ENCODE peak calls at places on chromosomes 6 and 20, in four cellular contexts. One of them, this sample, is unnamed.

GRCh38 chr6:26158581-26159416 is 71.6 kb downstream of the HFE start:
- DNase-seq in GM12878: peak
- DNase-seq in HepG2: no peak
- DNase-seq in K562: no peak
- DNase-seq in this sample: no peak

GRCh38 chr6:72813807-72814596 is 192.1 kb downstream of the KCNQ5 start:
- DNase-seq in GM12878: no peak
- DNase-seq in HepG2: no peak
- DNase-seq in K562: no peak
- DNase-seq in this sample: no peak

GRCh38 chr20:3045042-3045815 is 623 bp upstream of the MRPS26 start:
- DNase-seq in GM12878: no peak
- DNase-seq in HepG2: no peak
- DNase-seq in K562: no peak
- DNase-seq in this sample: no peak

GRCh38 chr6:15481892-15482291 is 180.9 kb downstream of the DTNBP1 start:
- DNase-seq in GM12878: no peak
- DNase-seq in HepG2: no peak
- DNase-seq in K562: peak
- DNase-seq in this sample: no peak

GRCh38 chr6:169620171-169621125 is 81.4 kb downstream of the WDR27 start:
- DNase-seq in GM12878: no peak
- DNase-seq in HepG2: peak
- DNase-seq in K562: no peak
- DNase-seq in this sample: no peak

GRCh38 chr6:107539849-107540464 is 50.0 kb downstream of the SOBP start:
- DNase-seq in GM12878: no peak
- DNase-seq in HepG2: no peak
- DNase-seq in K562: no peak
- DNase-seq in this sample: no peak

GRCh38 chr6:134826889-134827737 is 122.8 kb downstream of the ALDH8A1 start:
- DNase-seq in GM12878: no peak
- DNase-seq in HepG2: no peak
- DNase-seq in K562: no peak
- DNase-seq in this sample: no peak

GRCh38 chr6:152004036-152004566 is 196.6 kb downstream of the ESR1 start:
- DNase-seq in GM12878: no peak
- DNase-seq in HepG2: no peak
- DNase-seq in K562: no peak
- DNase-seq in this sample: no peak

GRCh38 chr20:62760536-62761057 is 35.7 kb upstream of the MRGBP start:
- DNase-seq in GM12878: no peak
- DNase-seq in HepG2: no peak
- DNase-seq in K562: no peak
- DNase-seq in this sample: no peak

GRCh38 chr20:63183422-63184146 is 32.3 kb downstream of the YTHDF1 start:
- DNase-seq in GM12878: no peak
- DNase-seq in HepG2: peak
- DNase-seq in K562: peak
- DNase-seq in this sample: peak

GRCh38 chr6:94278146-94278545 is 858.8 kb upstream of the EPHA7 start:
- DNase-seq in GM12878: no peak
- DNase-seq in HepG2: no peak
- DNase-seq in K562: no peak
- DNase-seq in this sample: no peak

GRCh38 chr6:75275067-75275466 is 9.5 kb downstream of the TMEM30A start:
- DNase-seq in GM12878: no peak
- DNase-seq in HepG2: peak
- DNase-seq in K562: no peak
- DNase-seq in this sample: no peak

GRCh38 chr6:85065831-85066230 is 301.4 kb upstream of the TBX18 start:
- DNase-seq in GM12878: no peak
- DNase-seq in HepG2: no peak
- DNase-seq in K562: no peak
- DNase-seq in this sample: no peak

GRCh38 chr20:57596998-57597939 is 23.0 kb downstream of the ZBP1 start:
- DNase-seq in GM12878: no peak
- DNase-seq in HepG2: peak
- DNase-seq in K562: peak
- DNase-seq in this sample: peak

GRCh38 chr6:14275493-14275851 is 157.9 kb downstream of the CD83 start:
- DNase-seq in GM12878: no peak
- DNase-seq in HepG2: no peak
- DNase-seq in K562: no peak
- DNase-seq in this sample: no peak

GRCh38 chr6:156731436-156731835 is 45.7 kb upstream of the ARID1B start:
- DNase-seq in GM12878: no peak
- DNase-seq in HepG2: no peak
- DNase-seq in K562: no peak
- DNase-seq in this sample: peak

GRCh38 chr20:50690562-50690978 is 772 bp downstream of the RIPOR3 start:
- DNase-seq in GM12878: no peak
- DNase-seq in HepG2: no peak
- DNase-seq in K562: no peak
- DNase-seq in this sample: no peak

GRCh38 chr6:119985952-119986736 is 636.6 kb upstream of the MAN1A1 start:
- DNase-seq in GM12878: no peak
- DNase-seq in HepG2: no peak
- DNase-seq in K562: no peak
- DNase-seq in this sample: no peak

GRCh38 chr20:59421089-59421488 is 120.7 kb downstream of the EDN3 start:
- DNase-seq in GM12878: no peak
- DNase-seq in HepG2: no peak
- DNase-seq in K562: no peak
- DNase-seq in this sample: no peak

GRCh38 chr6:16544006-16544405 is 217.3 kb downstream of the ATXN1 start:
- DNase-seq in GM12878: no peak
- DNase-seq in HepG2: no peak
- DNase-seq in K562: no peak
- DNase-seq in this sample: no peak

GRCh38 chr6:133130863-133131262 is 110.3 kb upstream of the EYA4 start:
- DNase-seq in GM12878: no peak
- DNase-seq in HepG2: peak
- DNase-seq in K562: no peak
- DNase-seq in this sample: peak

GRCh38 chr6:145569140-145569539 is 166.2 kb downstream of the EPM2A start:
- DNase-seq in GM12878: no peak
- DNase-seq in HepG2: no peak
- DNase-seq in K562: no peak
- DNase-seq in this sample: no peak

GRCh38 chr6:24534329-24534728 is 39.6 kb downstream of the ALDH5A1 start:
- DNase-seq in GM12878: no peak
- DNase-seq in HepG2: no peak
- DNase-seq in K562: no peak
- DNase-seq in this sample: no peak

GRCh38 chr6:137372532-137372931 is 121.7 kb downstream of the OLIG3 start:
- DNase-seq in GM12878: no peak
- DNase-seq in HepG2: no peak
- DNase-seq in K562: no peak
- DNase-seq in this sample: no peak

GRCh38 chr20:58081842-58082241 is 146.6 kb downstream of the ANKRD60 start:
- DNase-seq in GM12878: no peak
- DNase-seq in HepG2: no peak
- DNase-seq in K562: no peak
- DNase-seq in this sample: no peak

GRCh38 chr20:64035933-64036345 is at the start of gene C20orf204:
- DNase-seq in GM12878: no peak
- DNase-seq in HepG2: peak
- DNase-seq in K562: peak
- DNase-seq in this sample: no peak

GRCh38 chr6:37244430-37245310 is 12.9 kb upstream of the TBC1D22B start:
- DNase-seq in GM12878: no peak
- DNase-seq in HepG2: peak
- DNase-seq in K562: no peak
- DNase-seq in this sample: no peak

GRCh38 chr6:1039191-1039590 is 272.7 kb upstream of the FOXQ1 start:
- DNase-seq in GM12878: no peak
- DNase-seq in HepG2: no peak
- DNase-seq in K562: no peak
- DNase-seq in this sample: no peak

GRCh38 chr20:3670511-3670910 is 7.3 kb upstream of the GFRA4 start:
- DNase-seq in GM12878: no peak
- DNase-seq in HepG2: no peak
- DNase-seq in K562: no peak
- DNase-seq in this sample: no peak

GRCh38 chr6:18823782-18824386 is 436.7 kb downstream of the RNF144B start:
- DNase-seq in GM12878: no peak
- DNase-seq in HepG2: peak
- DNase-seq in K562: peak
- DNase-seq in this sample: no peak

GRCh38 chr6:55528624-55529023 is 50.4 kb downstream of the HMGCLL1 start:
- DNase-seq in GM12878: peak
- DNase-seq in HepG2: peak
- DNase-seq in K562: no peak
- DNase-seq in this sample: peak

GRCh38 chr6:35059606-35060355 is 81.4 kb downstream of the TCP11 start:
- DNase-seq in GM12878: no peak
- DNase-seq in HepG2: no peak
- DNase-seq in K562: no peak
- DNase-seq in this sample: no peak
- TF ChIP-seq CTCF in GM12878: no peak
- TF ChIP-seq CTCF in HepG2: no peak
- TF ChIP-seq CTCF in K562: no peak
- TF ChIP-seq CTCF in this sample: no peak

DNA sequence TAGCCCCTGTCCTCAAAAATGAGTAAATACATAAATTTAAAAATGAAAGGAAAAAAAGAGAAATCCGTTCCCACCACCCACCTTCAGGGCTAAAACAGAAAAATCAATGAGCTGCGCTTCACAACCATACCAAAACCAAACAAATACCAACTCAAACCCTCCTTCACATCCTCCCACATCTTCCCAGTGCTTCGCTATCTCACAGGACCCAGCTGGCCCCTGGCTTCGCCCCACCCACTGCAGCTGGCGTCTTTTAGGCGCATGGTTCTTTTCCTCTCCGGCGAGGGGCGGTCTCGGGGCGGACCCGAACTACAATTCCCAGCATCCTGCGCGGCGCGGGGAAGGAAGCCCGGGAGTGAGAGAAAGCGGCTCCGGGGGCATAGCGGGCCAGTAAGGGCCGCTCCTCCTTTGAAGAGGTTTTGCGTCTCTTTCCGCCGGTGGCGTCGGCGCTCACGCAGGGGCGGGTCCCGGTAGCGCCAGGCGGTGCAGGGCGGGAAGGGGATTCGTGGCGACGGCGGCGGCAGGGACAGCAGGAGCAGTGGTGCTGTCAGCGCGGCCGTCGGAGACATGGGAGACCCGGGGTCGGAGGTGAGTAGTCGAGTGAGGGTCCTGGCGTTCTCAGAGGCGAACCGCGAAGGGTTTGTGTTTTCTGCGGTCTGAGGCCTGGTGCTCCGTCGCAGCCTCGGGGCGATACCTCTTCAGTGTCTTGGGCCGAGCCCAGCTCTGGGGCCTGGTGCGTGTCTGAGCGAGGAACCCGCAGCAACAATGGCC is at the start of gene ZNF451:
- DNase-seq in GM12878: peak
- DNase-seq in HepG2: peak
- DNase-seq in K562: peak
- DNase-seq in this sample: peak
- TF ChIP-seq EP300 in GM12878: no peak
- TF ChIP-seq EP300 in HepG2: no peak
- TF ChIP-seq EP300 in K562: peak
- TF ChIP-seq EP300 in this sample: no peak

GRCh38 chr6:42315220-42315990 is 97.7 kb upstream of the MRPS10 start:
- DNase-seq in GM12878: no peak
- DNase-seq in HepG2: no peak
- DNase-seq in K562: no peak
- DNase-seq in this sample: no peak

GRCh38 chr6:42314571-42314950 is 96.9 kb upstream of the MRPS10 start:
- DNase-seq in GM12878: no peak
- DNase-seq in HepG2: no peak
- DNase-seq in K562: no peak
- DNase-seq in this sample: no peak

GRCh38 chr6:42316981-42317380 is 99.3 kb upstream of the MRPS10 start:
- DNase-seq in GM12878: peak
- DNase-seq in HepG2: no peak
- DNase-seq in K562: no peak
- DNase-seq in this sample: no peak

GRCh38 chr6:42315991-42316378 is 98.3 kb upstream of the MRPS10 start:
- DNase-seq in GM12878: no peak
- DNase-seq in HepG2: peak
- DNase-seq in K562: no peak
- DNase-seq in this sample: peak

GRCh38 chr6:42316390-42316970 is 98.8 kb upstream of the MRPS10 start:
- DNase-seq in GM12878: peak
- DNase-seq in HepG2: no peak
- DNase-seq in K562: no peak
- DNase-seq in this sample: peak
- TF ChIP-seq MYC in GM12878: no peak
- TF ChIP-seq MYC in HepG2: no peak
- TF ChIP-seq MYC in K562: no peak
- TF ChIP-seq MYC in this sample: no peak

GRCh38 chr6:123965894-123966293 is 162.2 kb downstream of the NKAIN2 start:
- DNase-seq in GM12878: no peak
- DNase-seq in HepG2: peak
- DNase-seq in K562: no peak
- DNase-seq in this sample: no peak
- TF ChIP-seq CTCF in GM12878: peak
- TF ChIP-seq CTCF in HepG2: peak
- TF ChIP-seq CTCF in K562: no peak
- TF ChIP-seq CTCF in this sample: no peak

This sample was measured in A549.